ENCODE peak calls at places on chromosomes 3 and 15, in seven cellular contexts. U, P, F, A, Z, M and R are unnamed samples.

GRCh38 chr15:78272776-78273175 is 8.4 kb downstream of the DNAJA4 start:
- DNase-seq in U (no peak), P (no peak), F (no peak), A (no peak), Z (no peak), M (no peak), R (no peak)

GRCh38 chr3:62237296-62237948 is 135.9 kb downstream of the FEZF2 start:
- DNase-seq in U (no peak), P (no peak), F (no peak), A (no peak), Z (no peak), M (no peak), R (no peak)

GRCh38 chr3:40971191-40972168 is 227.8 kb upstream of the CTNNB1 start:
- DNase-seq in U (peak), P (no peak), F (no peak), A (peak), Z (no peak), M (peak), R (peak)

GRCh38 chr3:142618917-142619401 is 22.8 kb downstream of the PLS1 start:
- DNase-seq in U (no peak), P (no peak), F (no peak), A (no peak), Z (no peak), M (no peak), R (no peak)

GRCh38 chr3:123843668-123844067 is 40.5 kb downstream of the MYLK start:
- DNase-seq in U (no peak), P (no peak), F (no peak), A (no peak), Z (no peak), M (no peak), R (no peak)

GRCh38 chr15:41935566-41936020 is 36.8 kb downstream of the EHD4 start:
- DNase-seq in U (no peak), P (no peak), F (no peak), A (no peak), Z (no peak), M (peak), R (peak)

GRCh38 chr15:101347454-101347853 is 52.4 kb upstream of the SNRPA1 start:
- DNase-seq in U (no peak), P (no peak), F (no peak), A (no peak), Z (no peak), M (no peak), R (no peak)

GRCh38 chr3:182969277-182969676 is 11.1 kb downstream of the DCUN1D1 start:
- DNase-seq in U (no peak), P (no peak), F (no peak), A (no peak), Z (no peak), M (no peak), R (no peak)

GRCh38 chr15:40909662-40910625 is 15.7 kb downstream of the VPS18 start:
- DNase-seq in U (peak), P (no peak), F (no peak), A (no peak), Z (no peak), M (no peak), R (peak)

GRCh38 chr3:186400677-186401076 is 38.6 kb upstream of the DGKG start:
- DNase-seq in U (no peak), P (no peak), F (no peak), A (no peak), Z (no peak), M (no peak), R (no peak)

GRCh38 chr15:99070268-99070667 is 34.6 kb upstream of the SYNM start:
- DNase-seq in U (peak), P (no peak), F (no peak), A (no peak), Z (no peak), M (no peak), R (no peak)

GRCh38 chr3:98755601-98756000 is 7.5 kb upstream of the ST3GAL6 start:
- DNase-seq in U (no peak), P (no peak), F (no peak), A (no peak), Z (no peak), M (no peak), R (no peak)

GRCh38 chr3:100045696-100046095 is 68.6 kb downstream of the FILIP1L start:
- DNase-seq in U (peak), P (no peak), F (peak), A (no peak), Z (no peak), M (no peak), R (peak)

GRCh38 chr3:178289544-178290160 is 246.6 kb upstream of the KCNMB2 start:
- DNase-seq in U (no peak), P (no peak), F (no peak), A (no peak), Z (no peak), M (no peak), R (peak)

GRCh38 chr15:81575436-81576123 is 201.6 kb upstream of the TMC3 start:
- DNase-seq in U (no peak), P (no peak), F (no peak), A (no peak), Z (no peak), M (no peak), R (no peak)

GRCh38 chr3:195186041-195186709 is 84.8 kb downstream of the XXYLT1 start:
- DNase-seq in U (no peak), P (no peak), F (no peak), A (no peak), Z (no peak), M (no peak), R (no peak)

GRCh38 chr3:160928183-160928718 is 172.2 kb downstream of the PPM1L start:
- DNase-seq in U (no peak), P (no peak), F (no peak), A (peak), Z (no peak), M (no peak), R (peak)

GRCh38 chr3:87359807-87360206 is 83.4 kb upstream of the POU1F1 start:
- DNase-seq in U (no peak), P (no peak), F (no peak), A (no peak), Z (no peak), M (no peak), R (no peak)

GRCh38 chr3:129277829-129278271 is 820 bp upstream of the HMCES start:
- DNase-seq in U (no peak), P (no peak), F (peak), A (peak), Z (no peak), M (peak), R (no peak)

GRCh38 chr15:25737218-25737643 is 125.9 kb downstream of the ATP10A start:
- DNase-seq in U (no peak), P (no peak), F (no peak), A (no peak), Z (no peak), M (no peak), R (no peak)

GRCh38 chr3:31561891-31562290 is 29.2 kb downstream of the STT3B start:
- DNase-seq in U (no peak), P (no peak), F (no peak), A (no peak), Z (no peak), M (no peak), R (no peak)

GRCh38 chr3:87164245-87164644 is 62.9 kb upstream of the CHMP2B start:
- DNase-seq in U (no peak), P (no peak), F (no peak), A (no peak), Z (no peak), M (no peak), R (no peak)

GRCh38 chr3:42369304-42369703 is 41.1 kb downstream of the LYZL4 start:
- DNase-seq in U (no peak), P (no peak), F (no peak), A (peak), Z (no peak), M (peak), R (peak)

GRCh38 chr3:13619661-13620230 is 70.8 kb downstream of the FBLN2 start:
- DNase-seq in U (no peak), P (no peak), F (no peak), A (no peak), Z (no peak), M (no peak), R (no peak)